ENCODE peak calls at places on chromosomes 6 and 20, in ten cellular contexts. C is activated T-cell treated with anti-CD3 and anti-CD28 coated beads, Interleukin-2, amount 50 U/mL, for 72 hours; T is occipital lobe; Y is ovary; Z is renal cortical epithelial cell; M is AG20443; I is NCI-H774; W is H9; H is body of pancreas; Q is fibroblast of mammary gland. E is an unnamed sample.

GRCh38 chr20:41108531-41108930 is 28.8 kb upstream of the PLCG1 start:
- DNase-seq in C (no peak), T (no peak), Y (no peak), Z (no peak), M (no peak), I (no peak), W (no peak), H (no peak), Q (no peak), E (no peak)

GRCh38 chr6:14224359-14225103 is 107.0 kb downstream of the CD83 start:
- DNase-seq in C (no peak), T (no peak), Y (no peak), Z (no peak), M (no peak), I (no peak), W (no peak), H (no peak), Q (no peak), E (no peak)

GRCh38 chr6:7555671-7556070 is 14.2 kb downstream of the DSP start:
- DNase-seq in C (no peak), T (no peak), Y (no peak), Z (no peak), M (no peak), I (no peak), W (no peak), H (no peak), Q (no peak), E (no peak)

GRCh38 chr20:21936261-21936660 is 230.8 kb downstream of the PAX1 start:
- DNase-seq in C (no peak), T (no peak), Y (no peak), Z (no peak), M (no peak), I (no peak), W (no peak), H (no peak), Q (no peak), E (no peak)

GRCh38 chr6:127198549-127198948 is 68.1 kb upstream of the RNF146 start:
- DNase-seq in C (no peak), T (no peak), Y (no peak), Z (peak), M (peak), I (no peak), W (no peak), H (no peak), Q (peak), E (no peak)

GRCh38 chr6:28943223-28943556 is 19.4 kb upstream of the TRIM27 start:
- DNase-seq in C (no peak), T (no peak), Y (no peak), Z (no peak), M (no peak), I (no peak), W (no peak), H (no peak), Q (no peak), E (no peak)

GRCh38 chr20:4006640-4007039 is 8.7 kb downstream of the RNF24 start:
- DNase-seq in C (no peak), T (peak), Y (no peak), Z (no peak), M (peak), I (no peak), W (no peak), H (peak), Q (no peak), E (no peak)

GRCh38 chr20:3123542-3123941 is 36.1 kb downstream of the FASTKD5 start:
- DNase-seq in C (no peak), T (no peak), Y (no peak), Z (no peak), M (no peak), I (no peak), W (no peak), H (no peak), Q (no peak), E (no peak)

GRCh38 chr6:157249756-157250155 is 73.6 kb downstream of the TMEM242 start:
- DNase-seq in C (no peak), T (no peak), Y (no peak), Z (no peak), M (no peak), I (no peak), W (no peak), H (no peak), Q (no peak), E (no peak)

GRCh38 chr20:45950330-45950646 is 15.8 kb downstream of the PCIF1 start:
- DNase-seq in C (no peak), T (no peak), Y (no peak), Z (no peak), M (no peak), I (no peak), W (no peak), H (no peak), Q (no peak), E (peak)

GRCh38 chr20:833121-833449 is 430 bp upstream of the FAM110A start:
- DNase-seq in C (no peak), T (no peak), Y (no peak), Z (no peak), M (peak), I (no peak), W (no peak), H (no peak), Q (no peak), E (no peak)

GRCh38 chr6:76026101-76026500 is 46.4 kb downstream of the IMPG1 start:
- DNase-seq in C (no peak), T (no peak), Y (no peak), Z (no peak), M (no peak), I (no peak), W (no peak), H (no peak), Q (peak), E (no peak)

GRCh38 chr6:159540152-159540551 is 152.9 kb downstream of the SOD2 start:
- DNase-seq in C (no peak), T (no peak), Y (no peak), Z (no peak), M (no peak), I (no peak), W (peak), H (no peak), Q (no peak), E (no peak)

GRCh38 chr20:58544301-58544700 is 29.1 kb upstream of the APCDD1L start:
- DNase-seq in C (no peak), T (no peak), Y (no peak), Z (no peak), M (no peak), I (no peak), W (no peak), H (no peak), Q (no peak), E (no peak)

GRCh38 chr6:31768717-31769257 is 6.3 kb downstream of the SAPCD1 start:
- DNase-seq in C (no peak), T (no peak), Y (no peak), Z (no peak), M (no peak), I (no peak), W (no peak), H (no peak), Q (no peak), E (no peak)

GRCh38 chr6:12010635-12011275 is 1.4 kb upstream of the HIVEP1 start:
- DNase-seq in C (no peak), T (peak), Y (peak), Z (no peak), M (peak), I (peak), W (peak), H (peak), Q (no peak), E (no peak)